ENCODE peak calls at places on chromosome 12, in seven cellular contexts. One of them, this sample, is unnamed.

GRCh38 chr12:53973093-53974042 is at the start of gene HOXC11:
- DNase-seq in globus pallidus: no peak
- DNase-seq in HTR-8/SVneo: no peak
- DNase-seq in right atrium auricular region: no peak
- DNase-seq in fibroblast of mammary gland: no peak
- DNase-seq in NCI-H1436 treated with DMSO at 0.1 percent for 48 hours: no peak
- DNase-seq in NCI-H1048: no peak
- DNase-seq in this sample: no peak

GRCh38 chr12:10632226-10632625 is 18.8 kb upstream of the MAGOHB start:
- DNase-seq in globus pallidus: no peak
- DNase-seq in HTR-8/SVneo: no peak
- DNase-seq in NCI-H1436 treated with DMSO at 0.1 percent for 48 hours: no peak
- DNase-seq in right atrium auricular region: no peak
- DNase-seq in fibroblast of mammary gland: no peak
- DNase-seq in NCI-H1048: no peak
- DNase-seq in this sample: no peak

GRCh38 chr12:666766-667308 is 3.6 kb upstream of the NINJ2 start:
- DNase-seq in NCI-H1436 treated with DMSO at 0.1 percent for 48 hours: no peak
- DNase-seq in globus pallidus: no peak
- DNase-seq in right atrium auricular region: no peak
- DNase-seq in NCI-H1048: no peak
- DNase-seq in HTR-8/SVneo: no peak
- DNase-seq in fibroblast of mammary gland: peak; percentile 73
- DNase-seq in this sample: no peak

GRCh38 chr12:75759196-75759595 is 247.8 kb upstream of the KRR1 start:
- DNase-seq in HTR-8/SVneo: no peak
- DNase-seq in fibroblast of mammary gland: no peak
- DNase-seq in NCI-H1048: no peak
- DNase-seq in globus pallidus: no peak
- DNase-seq in right atrium auricular region: no peak
- DNase-seq in NCI-H1436 treated with DMSO at 0.1 percent for 48 hours: no peak
- DNase-seq in this sample: no peak

GRCh38 chr12:84986586-84986985 is 49.5 kb downstream of the TSPAN19 start:
- DNase-seq in globus pallidus: peak; percentile 51
- DNase-seq in HTR-8/SVneo: no peak
- DNase-seq in right atrium auricular region: no peak
- DNase-seq in fibroblast of mammary gland: no peak
- DNase-seq in NCI-H1436 treated with DMSO at 0.1 percent for 48 hours: no peak
- DNase-seq in NCI-H1048: no peak
- DNase-seq in this sample: no peak

GRCh38 chr12:124453419-124454351 is 113.7 kb downstream of the NCOR2 start:
- DNase-seq in HTR-8/SVneo: peak; percentile 60
- DNase-seq in fibroblast of mammary gland: peak; percentile 52
- DNase-seq in NCI-H1436 treated with DMSO at 0.1 percent for 48 hours: no peak
- DNase-seq in right atrium auricular region: peak; percentile 95
- DNase-seq in NCI-H1048: no peak
- DNase-seq in globus pallidus: peak; percentile 66
- DNase-seq in this sample: no peak

GRCh38 chr12:109291531-109292341 is 17.3 kb downstream of the FOXN4 start:
- DNase-seq in fibroblast of mammary gland: peak; percentile 14
- DNase-seq in NCI-H1048: peak; percentile 64
- DNase-seq in HTR-8/SVneo: no peak
- DNase-seq in right atrium auricular region: peak; percentile 64
- DNase-seq in globus pallidus: peak; percentile 77
- DNase-seq in NCI-H1436 treated with DMSO at 0.1 percent for 48 hours: peak; percentile 94
- DNase-seq in this sample: peak; percentile 97

GRCh38 chr12:12704593-12705230 is 8.7 kb upstream of the GPR19 start:
- DNase-seq in globus pallidus: peak; percentile 90
- DNase-seq in HTR-8/SVneo: peak; percentile 57
- DNase-seq in NCI-H1048: peak; percentile 48
- DNase-seq in NCI-H1436 treated with DMSO at 0.1 percent for 48 hours: peak; percentile 77
- DNase-seq in right atrium auricular region: no peak
- DNase-seq in fibroblast of mammary gland: peak; percentile 95
- DNase-seq in this sample: peak; percentile 66

GRCh38 chr12:52867636-52868035 is 18.8 kb upstream of the KRT78 start:
- DNase-seq in right atrium auricular region: no peak
- DNase-seq in globus pallidus: no peak
- DNase-seq in NCI-H1436 treated with DMSO at 0.1 percent for 48 hours: no peak
- DNase-seq in NCI-H1048: no peak
- DNase-seq in HTR-8/SVneo: no peak
- DNase-seq in fibroblast of mammary gland: no peak
- DNase-seq in this sample: no peak

GRCh38 chr12:7154042-7154441 is 23.9 kb downstream of the CLSTN3 start:
- DNase-seq in NCI-H1436 treated with DMSO at 0.1 percent for 48 hours: no peak
- DNase-seq in fibroblast of mammary gland: no peak
- DNase-seq in HTR-8/SVneo: no peak
- DNase-seq in globus pallidus: no peak
- DNase-seq in NCI-H1048: no peak
- DNase-seq in right atrium auricular region: no peak
- DNase-seq in this sample: peak; percentile 17